ENCODE peak calls at places on chromosomes 4 and X, in seven cellular contexts. G is stimulated activated CD8-positive, alpha-beta memory T cell treated with anti-CD3 and anti-CD28 coated beads, Interleukin-2, amount 100 ng/mL, for 1 hour; Z is NCI-H1092; M is T-helper 1 cell; H is foreskin keratinocyte; A is mesothelial cell of epicardium; B is CD14-positive monocyte. O is an unnamed sample.

GRCh38 chrX:43717161-43717560 is 61.1 kb downstream of the MAOA start:
- DNase-seq in G (no peak), Z (no peak), M (no peak), H (peak), A (no peak), B (no peak), O (no peak)

GRCh38 chrX:11210397-11210796 is 82.8 kb upstream of the AMELX start:
- DNase-seq in G (no peak), Z (no peak), M (no peak), H (no peak), A (no peak), B (no peak), O (no peak)

GRCh38 chr4:173014113-173014558 is 154.5 kb upstream of the GALNT7 start:
- DNase-seq in G (no peak), Z (no peak), M (no peak), H (peak), A (no peak), B (no peak), O (no peak)

GRCh38 chrX:129679856-129680255 is 25.1 kb upstream of the APLN start:
- DNase-seq in G (no peak), Z (peak), M (no peak), H (peak), A (no peak), B (no peak), O (peak)

GRCh38 chr4:112007361-112007760 is 137.9 kb upstream of the FAM241A start:
- DNase-seq in G (no peak), Z (no peak), M (no peak), H (no peak), A (no peak), B (no peak), O (no peak)

GRCh38 chr4:146495277-146495676 is 26.5 kb downstream of the SLC10A7 start:
- DNase-seq in G (no peak), Z (no peak), M (no peak), H (peak), A (no peak), B (no peak), O (no peak)

GRCh38 chr4:175253184-175253902 is 335.2 kb downstream of the ADAM29 start:
- DNase-seq in G (no peak), Z (peak), M (no peak), H (no peak), A (no peak), B (no peak), O (no peak)

GRCh38 chr4:31592293-31592692 is 872.1 kb downstream of the PCDH7 start:
- DNase-seq in G (no peak), Z (no peak), M (no peak), H (peak), A (no peak), B (no peak), O (no peak)

GRCh38 chr4:25913056-25913850 is 767 bp upstream of the SMIM20 start:
- DNase-seq in G (peak), Z (peak), M (peak), H (no peak), A (no peak), B (peak), O (no peak)

GRCh38 chrX:27915617-27916016 is 65.6 kb downstream of the DCAF8L1 start:
- DNase-seq in G (no peak), Z (no peak), M (no peak), H (no peak), A (no peak), B (peak), O (no peak)

GRCh38 chrX:44974462-44974861 is 101.5 kb downstream of the KDM6A start:
- DNase-seq in G (no peak), Z (no peak), M (no peak), H (peak), A (no peak), B (no peak), O (no peak)

GRCh38 chrX:125205084-125205917 is 114.4 kb upstream of the TEX13C start:
- DNase-seq in G (no peak), Z (no peak), M (no peak), H (peak), A (peak), B (no peak), O (peak)

O was measured in NCI-H774.